ENCODE peak calls at places on chromosomes 12 and 14, in four cellular contexts. One of them, this sample, is unnamed. For H3K27me3, the result is how much of the 10 kb centered on the place peaks cover.

GRCh38 chr12:123457980-123458779 is at the start of gene SNRNP35:
- DNase-seq in body of pancreas: peak
- DNase-seq in PC-3: peak
- DNase-seq in ovary: peak
- DNase-seq in this sample: peak

GRCh38 chr12:3553681-3554546 is 62.9 kb downstream of the PRMT8 start:
- DNase-seq in ovary: no peak
- DNase-seq in body of pancreas: no peak
- DNase-seq in PC-3: no peak
- DNase-seq in this sample: no peak

GRCh38 chr14:64671591-64671990 is 32.6 kb upstream of the PLEKHG3 start:
- DNase-seq in body of pancreas: no peak
- DNase-seq in PC-3: peak
- DNase-seq in ovary: no peak
- DNase-seq in this sample: no peak

GRCh38 chr14:94484476-94484875 is 8.5 kb upstream of the SERPINA9 start:
- DNase-seq in body of pancreas: no peak
- DNase-seq in PC-3: no peak
- DNase-seq in ovary: no peak
- DNase-seq in this sample: no peak

GRCh38 chr14:89672636-89673279 is 255.7 kb upstream of the FOXN3 start:
- DNase-seq in ovary: no peak
- DNase-seq in PC-3: peak
- DNase-seq in body of pancreas: peak
- DNase-seq in this sample: no peak

GRCh38 chr12:59446156-59446555 is 149.7 kb upstream of the SLC16A7 start:
- DNase-seq in body of pancreas: no peak
- DNase-seq in ovary: no peak
- DNase-seq in PC-3: no peak
- DNase-seq in this sample: no peak

GRCh38 chr12:107967170-107967569 is 161.9 kb upstream of the WSCD2 start:
- DNase-seq in PC-3: peak
- DNase-seq in body of pancreas: no peak
- DNase-seq in ovary: no peak
- DNase-seq in this sample: no peak

GRCh38 chr12:19846561-19846960 is 407.3 kb downstream of the AEBP2 start:
- DNase-seq in PC-3: peak
- DNase-seq in ovary: no peak
- DNase-seq in body of pancreas: no peak
- DNase-seq in this sample: no peak

GRCh38 chr12:56487448-56488040 is 417 bp downstream of the GLS2 start:
- DNase-seq in ovary: peak
- DNase-seq in PC-3: peak
- DNase-seq in body of pancreas: peak
- DNase-seq in this sample: peak

GRCh38 chr12:23141335-23141734 is 516.4 kb downstream of the ETNK1 start:
- DNase-seq in body of pancreas: no peak
- DNase-seq in ovary: no peak
- DNase-seq in PC-3: no peak
- DNase-seq in this sample: no peak

GRCh38 chr12:132219323-132219722 is 75.1 kb downstream of the NOC4L start:
- DNase-seq in PC-3: no peak
- DNase-seq in ovary: no peak
- DNase-seq in body of pancreas: no peak
- DNase-seq in this sample: no peak

GRCh38 chr12:2960432-2960956 is 1.3 kb downstream of the TEAD4 start:
- DNase-seq in ovary: no peak
- DNase-seq in body of pancreas: peak
- DNase-seq in PC-3: peak
- DNase-seq in this sample: no peak

GRCh38 chr12:131192951-131193350 is 239.2 kb downstream of the ADGRD1 start:
- DNase-seq in PC-3: no peak
- DNase-seq in ovary: no peak
- DNase-seq in body of pancreas: no peak
- DNase-seq in this sample: no peak

GRCh38 chr14:71089974-71090373 is 182.7 kb downstream of the PCNX1 start:
- DNase-seq in ovary: no peak
- DNase-seq in body of pancreas: no peak
- DNase-seq in PC-3: no peak
- DNase-seq in this sample: no peak

GRCh38 chr14:74190910-74191575 is 48.2 kb upstream of the VSX2 start:
- DNase-seq in ovary: no peak
- DNase-seq in body of pancreas: no peak
- DNase-seq in PC-3: no peak
- DNase-seq in this sample: no peak

GRCh38 chr12:91854725-91855124 is 290.9 kb downstream of the BTG1 start:
- DNase-seq in body of pancreas: no peak
- DNase-seq in ovary: no peak
- DNase-seq in PC-3: peak
- DNase-seq in this sample: no peak

GRCh38 chr12:44763021-44763420 is 113.1 kb downstream of the NELL2 start:
- DNase-seq in ovary: no peak
- DNase-seq in body of pancreas: no peak
- DNase-seq in PC-3: no peak
- DNase-seq in this sample: no peak

GRCh38 chr14:33985242-33985641 is 34.4 kb upstream of the EGLN3 start:
- DNase-seq in PC-3: no peak
- DNase-seq in ovary: no peak
- DNase-seq in body of pancreas: no peak
- DNase-seq in this sample: no peak

GRCh38 chr14:100885196-100886030 is 18.1 kb downstream of the RTL1 start:
- DNase-seq in PC-3: no peak
- DNase-seq in body of pancreas: no peak
- DNase-seq in ovary: no peak
- DNase-seq in this sample: no peak
- TF ChIP-seq CTCF in PC-3: no peak
- TF ChIP-seq CTCF in body of pancreas: no peak
- TF ChIP-seq CTCF in ovary: no peak
- TF ChIP-seq CTCF in this sample: no peak

GRCh38 chr14:24335461-24336146 is 733 bp upstream of the ADCY4 start:
- DNase-seq in PC-3: no peak
- DNase-seq in body of pancreas: no peak
- DNase-seq in ovary: no peak
- DNase-seq in this sample: no peak
- H3K27me3 ChIP-seq in PC-3: under half
- H3K27me3 ChIP-seq in body of pancreas: under half
- H3K27me3 ChIP-seq in ovary: under half
- H3K27me3 ChIP-seq in this sample: half or more

DNA sequence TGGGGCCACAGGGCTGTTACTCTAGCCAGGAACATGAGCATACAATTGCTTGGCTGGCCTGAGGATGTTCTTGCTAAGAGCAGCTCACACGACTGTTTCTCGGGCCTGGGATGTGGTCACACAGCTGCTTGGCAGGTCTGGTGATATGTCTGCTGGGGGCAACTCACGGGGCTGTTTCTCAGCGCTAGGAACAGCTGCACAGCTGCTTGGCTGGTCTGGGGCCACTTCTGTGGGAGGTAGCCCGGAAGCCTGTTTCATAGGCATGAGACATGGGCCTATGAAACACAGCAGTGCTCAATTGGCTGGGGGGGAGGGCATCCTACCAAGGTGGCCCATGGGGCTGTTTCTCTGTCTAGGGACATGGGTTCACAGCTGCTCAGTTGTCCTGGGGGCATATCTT is 73.4 kb upstream of the DDHD1 start:
- DNase-seq in ovary: no peak
- DNase-seq in PC-3: no peak
- DNase-seq in body of pancreas: no peak
- DNase-seq in this sample: no peak
- H3K27ac ChIP-seq in ovary: no peak
- H3K27ac ChIP-seq in PC-3: no peak
- H3K27ac ChIP-seq in body of pancreas: no peak
- H3K27ac ChIP-seq in this sample: no peak

GRCh38 chr12:95460105-95460504 is 13.8 kb upstream of the METAP2 start:
- DNase-seq in ovary: no peak
- DNase-seq in PC-3: no peak
- DNase-seq in body of pancreas: no peak
- DNase-seq in this sample: no peak
- TF ChIP-seq CTCF in ovary: no peak
- TF ChIP-seq CTCF in PC-3: no peak
- TF ChIP-seq CTCF in body of pancreas: no peak
- TF ChIP-seq CTCF in this sample: no peak

GRCh38 chr12:6699989-6700645 is 498 bp downstream of the PIANP start:
- DNase-seq in PC-3: no peak
- DNase-seq in ovary: no peak
- DNase-seq in body of pancreas: no peak
- DNase-seq in this sample: no peak
- H3K27me3 ChIP-seq in PC-3: under half
- H3K27me3 ChIP-seq in ovary: under half
- H3K27me3 ChIP-seq in body of pancreas: under half
- H3K27me3 ChIP-seq in this sample: under half

DNA sequence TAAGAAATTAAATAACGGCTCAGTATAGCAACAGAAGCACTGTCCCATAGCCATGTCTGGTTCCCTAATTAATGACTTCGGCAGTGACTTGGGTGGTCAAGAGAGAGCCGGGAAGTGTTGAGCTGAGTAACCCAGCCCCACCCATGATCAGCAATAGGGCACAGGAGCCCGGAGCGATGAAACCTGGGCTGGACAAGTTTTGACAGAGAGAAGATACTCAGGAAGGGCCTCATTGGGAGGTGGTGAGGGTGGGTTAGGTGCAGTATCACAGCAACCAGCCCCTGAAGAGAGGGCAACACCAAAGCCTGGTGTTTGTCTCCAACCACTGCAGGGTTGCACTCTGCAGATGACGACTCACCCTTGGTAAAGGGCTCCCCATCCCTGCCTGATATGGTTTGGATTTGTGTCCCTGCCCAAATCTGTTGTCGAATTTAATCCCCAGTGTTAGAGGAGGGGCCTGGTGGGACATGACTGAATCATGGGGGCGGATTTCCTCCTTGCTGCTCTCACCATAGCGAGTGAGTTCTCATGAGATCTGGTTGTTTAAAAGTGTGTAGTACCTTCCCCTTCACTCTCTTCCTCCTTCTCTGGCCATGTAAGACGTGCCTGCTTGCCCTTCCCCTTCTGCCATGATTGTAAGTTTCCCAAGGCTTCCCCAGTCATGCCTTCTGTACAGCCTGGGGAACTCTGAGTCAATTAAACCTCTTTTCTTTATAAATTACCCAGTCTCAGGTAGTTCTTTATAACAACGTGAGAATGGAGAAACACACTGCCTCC is 124.9 kb upstream of the MED13L start:
- DNase-seq in ovary: no peak
- DNase-seq in PC-3: no peak
- DNase-seq in body of pancreas: no peak
- DNase-seq in this sample: no peak
- H3K27ac ChIP-seq in ovary: no peak
- H3K27ac ChIP-seq in PC-3: no peak
- H3K27ac ChIP-seq in body of pancreas: no peak
- H3K27ac ChIP-seq in this sample: no peak

This sample was measured in dorsolateral prefrontal cortex.